ENCODE peak calls at places on chromosome 11, in five cellular contexts. M is A549, G is K562, H is HepG2, I is GM12878. V is an unnamed sample.

GRCh38 chr11:73326929-73327811 is 19.1 kb downstream of the ARHGEF17 start:
- DNase-seq in M (no peak), G (no peak), H (no peak), I (peak; percentile 73), V (no peak)

GRCh38 chr11:95134491-95134890 is 44.8 kb downstream of the ENDOD1 start:
- DNase-seq in M (peak; percentile 30), G (no peak), H (no peak), I (no peak), V (no peak)

GRCh38 chr11:113613619-113614018 is 92.5 kb downstream of the TMPRSS5 start:
- DNase-seq in M (no peak), G (no peak), H (no peak), I (no peak), V (no peak)

GRCh38 chr11:89922195-89922660 is at the start of gene TRIM49D1:
- DNase-seq in M (no peak), G (no peak), H (no peak), I (no peak), V (no peak)

GRCh38 chr11:36069576-36070214 is 125.8 kb downstream of the LDLRAD3 start:
- DNase-seq in M (no peak), G (no peak), H (no peak), I (peak; percentile 15), V (peak; percentile 34)

GRCh38 chr11:118902336-118903203 is 18.9 kb downstream of the CXCR5 start:
- DNase-seq in M (no peak), G (no peak), H (no peak), I (no peak), V (no peak)

GRCh38 chr11:69352715-69353325 is 58.9 kb downstream of the MYEOV start:
- DNase-seq in M (peak; percentile 65), G (no peak), H (no peak), I (no peak), V (no peak)

GRCh38 chr11:66686801-66687750 is 9.4 kb upstream of the RBM4B start:
- DNase-seq in M (no peak), G (no peak), H (no peak), I (no peak), V (no peak)

GRCh38 chr11:61602775-61603569 is 22.1 kb upstream of the SYT7 start:
- DNase-seq in M (no peak), G (peak; percentile 68), H (no peak), I (no peak), V (no peak)

GRCh38 chr11:61972796-61973602 is 5.6 kb upstream of the FTH1 start:
- DNase-seq in M (peak; percentile 79), G (no peak), H (peak; percentile 95), I (no peak), V (no peak)

GRCh38 chr11:35418847-35419712 is at the start of gene SLC1A2:
- DNase-seq in M (peak; percentile 20), G (no peak), H (no peak), I (no peak), V (peak; percentile 71)

GRCh38 chr11:131723088-131723487 is 352.7 kb downstream of the NTM start:
- DNase-seq in M (no peak), G (no peak), H (no peak), I (no peak), V (no peak)

GRCh38 chr11:96207459-96208449 is 135.2 kb downstream of the MAML2 start:
- DNase-seq in M (no peak), G (no peak), H (peak; percentile 84), I (no peak), V (no peak)

GRCh38 chr11:65204646-65205601 is 23.2 kb downstream of the CAPN1 start:
- DNase-seq in M (peak; percentile 48), G (peak; percentile 86), H (peak; percentile 37), I (no peak), V (peak; percentile 88)

GRCh38 chr11:130599073-130599654 is 150.7 kb downstream of the ADAMTS15 start:
- DNase-seq in M (no peak), G (no peak), H (no peak), I (no peak), V (no peak)

GRCh38 chr11:132106336-132106982 is 736.0 kb downstream of the NTM start:
- DNase-seq in M (no peak), G (no peak), H (no peak), I (no peak), V (no peak)

GRCh38 chr11:76459846-76460245 is 15.0 kb downstream of the EMSY start:
- DNase-seq in M (no peak), G (no peak), H (no peak), I (no peak), V (no peak)

GRCh38 chr11:18733202-18733601 is 7.2 kb upstream of the IGSF22 start:
- DNase-seq in M (no peak), G (no peak), H (no peak), I (no peak), V (no peak)

GRCh38 chr11:73559758-73560157 is 38.2 kb downstream of the FAM168A start:
- DNase-seq in M (no peak), G (no peak), H (no peak), I (no peak), V (no peak)

GRCh38 chr11:35473975-35474374 is 51.4 kb downstream of the PAMR1 start:
- DNase-seq in M (no peak), G (no peak), H (no peak), I (no peak), V (no peak)

GRCh38 chr11:85718991-85719807 is 33.2 kb upstream of the CCDC89 start:
- DNase-seq in M (peak; percentile 91), G (no peak), H (peak; percentile 3), I (no peak), V (peak; percentile 35)

GRCh38 chr11:34165786-34166557 is 60.5 kb downstream of the NAT10 start:
- DNase-seq in M (no peak), G (peak; percentile 49), H (no peak), I (no peak), V (peak; percentile 25)

GRCh38 chr11:128291043-128291442 is 296.3 kb downstream of the ETS1 start:
- DNase-seq in M (no peak), G (no peak), H (no peak), I (no peak), V (no peak)

GRCh38 chr11:131295986-131296385 is 74.4 kb upstream of the NTM start:
- DNase-seq in M (no peak), G (no peak), H (no peak), I (no peak), V (no peak)

GRCh38 chr11:20821046-20821445 is 151.7 kb downstream of the NELL1 start:
- DNase-seq in M (no peak), G (no peak), H (no peak), I (no peak), V (no peak)

GRCh38 chr11:45263773-45264172 is 22.4 kb downstream of the SYT13 start:
- DNase-seq in M (no peak), G (no peak), H (no peak), I (no peak), V (no peak)

GRCh38 chr11:92642146-92642919 is 327.1 kb upstream of the MTNR1B start:
- DNase-seq in M (no peak), G (no peak), H (no peak), I (no peak), V (no peak)

GRCh38 chr11:15688351-15688792 is 573.6 kb downstream of the INSC start:
- DNase-seq in M (no peak), G (no peak), H (no peak), I (no peak), V (no peak)

GRCh38 chr11:130513132-130513531 is 64.7 kb downstream of the ADAMTS15 start:
- DNase-seq in M (no peak), G (no peak), H (no peak), I (no peak), V (no peak)

GRCh38 chr11:719214-720016 is 13.4 kb downstream of the EPS8L2 start:
- DNase-seq in M (no peak), G (no peak), H (no peak), I (no peak), V (no peak)

GRCh38 chr11:720017-720641 is 14.1 kb downstream of the EPS8L2 start:
- DNase-seq in M (no peak), G (no peak), H (no peak), I (no peak), V (no peak)

GRCh38 chr11:721913-722811 is 16.1 kb downstream of the EPS8L2 start:
- DNase-seq in M (no peak), G (peak; percentile 43), H (no peak), I (no peak), V (no peak)

GRCh38 chr11:721347-721912 is 15.4 kb downstream of the EPS8L2 start:
- DNase-seq in M (no peak), G (no peak), H (no peak), I (no peak), V (no peak)

DNA sequence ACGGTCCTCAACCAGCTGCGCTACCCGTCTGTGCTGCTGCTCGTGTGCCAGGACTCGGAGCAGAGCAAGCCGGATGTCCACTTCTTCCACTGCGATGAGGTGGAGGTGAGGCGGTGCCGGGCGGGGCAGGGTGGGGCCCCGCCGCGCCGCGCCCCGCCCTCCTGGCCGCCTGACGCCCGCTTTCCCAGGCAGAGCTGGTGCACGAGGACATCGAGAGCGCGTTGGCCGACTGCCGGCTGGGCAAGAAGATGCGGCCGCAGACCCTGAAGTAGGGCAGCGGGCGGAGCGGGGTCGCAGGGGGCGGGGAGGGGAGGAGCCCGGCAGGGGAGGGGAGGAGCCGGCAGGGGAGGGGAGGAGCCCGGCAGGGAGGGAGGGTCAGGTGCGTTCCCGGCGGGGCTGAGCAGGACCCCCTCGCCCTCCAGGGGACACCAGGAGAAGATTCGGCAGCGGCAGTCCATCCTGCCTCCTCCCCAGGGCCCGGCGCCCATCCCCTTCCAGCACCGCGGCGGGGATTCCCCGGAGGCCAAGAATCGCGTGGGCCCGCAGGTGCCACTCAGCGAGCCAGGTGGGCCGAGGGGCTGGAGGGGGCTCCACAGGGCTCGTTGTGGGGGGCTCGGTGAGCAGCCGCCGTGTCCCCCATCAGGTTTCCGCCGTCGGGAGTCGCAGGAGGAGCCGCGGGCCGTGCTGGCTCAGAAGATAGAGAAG is 14.8 kb downstream of the EPS8L2 start:
- DNase-seq in M (no peak), G (peak; percentile 80), H (no peak), I (no peak), V (peak; percentile 87)
- TF ChIP-seq ESRRA in M (no peak), G (no peak), H (no peak), I (no peak), V (no peak)

DNA sequence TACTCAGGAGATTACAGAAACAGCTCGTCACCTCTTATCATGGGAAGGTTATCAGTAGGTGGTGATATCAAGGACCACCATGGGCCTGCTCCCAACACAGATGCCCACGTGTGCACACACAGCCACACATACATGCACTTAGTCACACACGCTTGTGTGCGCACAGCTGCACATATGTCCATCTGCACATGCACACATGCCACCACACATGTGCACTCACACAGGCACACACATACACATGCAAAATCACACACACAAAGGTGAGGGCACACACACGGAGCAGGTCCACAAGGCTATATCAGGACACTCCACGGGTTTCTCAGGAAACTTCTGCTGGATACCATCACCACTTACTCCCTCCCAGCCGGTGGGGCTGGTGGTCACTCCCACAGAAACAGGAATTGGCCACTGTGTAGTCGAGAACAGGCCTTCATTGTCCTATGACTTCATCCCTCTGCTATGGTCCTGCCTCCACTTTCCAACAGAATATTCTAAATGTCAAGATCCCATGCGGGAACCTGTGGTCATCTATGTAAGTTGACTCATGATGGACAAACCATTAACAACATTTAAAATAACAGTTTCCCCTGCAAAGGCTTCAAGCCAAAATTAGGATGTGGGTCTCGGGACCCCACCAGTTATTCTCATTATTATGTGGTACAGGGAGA is 2.2 kb downstream of the C11orf24 start:
- DNase-seq in M (no peak), G (peak; percentile 7), H (peak; percentile 57), I (no peak), V (no peak)
- TF ChIP-seq MAX in M (no peak), G (peak; percentile 78), H (no peak), I (no peak), V (no peak)

GRCh38 chr11:71179877-71180276 is 72.5 kb downstream of the SHANK2 start:
- DNase-seq in M (no peak), G (no peak), H (peak; percentile 59), I (no peak), V (no peak)
- TF ChIP-seq ESRRA in M (no peak), G (no peak), H (no peak), I (no peak), V (no peak)

GRCh38 chr11:33018840-33019239 is 3.2 kb downstream of the DEPDC7 start:
- DNase-seq in M (no peak), G (no peak), H (no peak), I (no peak), V (no peak)
- TF ChIP-seq MAX in M (no peak), G (no peak), H (no peak), I (no peak), V (no peak)

V was measured in WTC11.